ENCODE peak calls at places on chromosomes 1 and 21, in seven cellular contexts. A, G, F, H, L, X and P are unnamed samples.

GRCh38 chr21:25670726-25671125 is 31.7 kb downstream of the JAM2 start:
- DNase-seq in A (peak; percentile 30), G (no peak), F (no peak), H (no peak), L (no peak), X (no peak), P (no peak)

GRCh38 chr1:164767257-164768044 is 208.5 kb downstream of the PBX1 start:
- DNase-seq in A (peak; percentile 98), G (no peak), F (no peak), H (peak; percentile 86), L (no peak), X (no peak), P (no peak)

GRCh38 chr1:201825245-201825644 is 3.7 kb upstream of the IPO9 start:
- DNase-seq in A (no peak), G (no peak), F (no peak), H (no peak), L (no peak), X (no peak), P (no peak)

GRCh38 chr1:113783254-113784103 is 24.2 kb upstream of the PHTF1 start:
- DNase-seq in A (peak; percentile 36), G (no peak), F (no peak), H (no peak), L (no peak), X (no peak), P (no peak)

GRCh38 chr1:51320967-51321923 is 9.1 kb downstream of the TTC39A start:
- DNase-seq in A (no peak), G (no peak), F (no peak), H (no peak), L (no peak), X (no peak), P (no peak)

GRCh38 chr1:63569917-63570316 is 23.3 kb upstream of the PGM1 start:
- DNase-seq in A (no peak), G (no peak), F (no peak), H (no peak), L (no peak), X (no peak), P (no peak)

GRCh38 chr21:40054403-40054802 is 187.2 kb downstream of the PCP4 start:
- DNase-seq in A (no peak), G (no peak), F (peak; percentile 94), H (no peak), L (peak; percentile 22), X (peak; percentile 81), P (no peak)

GRCh38 chr1:30678209-30678608 is 45.2 kb downstream of the MATN1 start:
- DNase-seq in A (no peak), G (no peak), F (no peak), H (no peak), L (no peak), X (no peak), P (no peak)

GRCh38 chr1:220918285-220918951 is 39.2 kb downstream of the HLX start:
- DNase-seq in A (no peak), G (no peak), F (no peak), H (no peak), L (no peak), X (no peak), P (no peak)

GRCh38 chr1:244049969-244050834 is 881 bp upstream of the ZBTB18 start:
- DNase-seq in A (no peak), G (peak; percentile 54), F (no peak), H (no peak), L (no peak), X (no peak), P (no peak)

GRCh38 chr21:29360799-29361765 is 62.4 kb downstream of the BACH1 start:
- DNase-seq in A (peak; percentile 40), G (no peak), F (no peak), H (peak; percentile 12), L (no peak), X (no peak), P (no peak)

GRCh38 chr21:32884062-32884461 is 112.5 kb upstream of the PAXBP1 start:
- DNase-seq in A (no peak), G (no peak), F (no peak), H (peak; percentile 10), L (no peak), X (no peak), P (no peak)

GRCh38 chr1:43049487-43049886 is 90.8 kb upstream of the SLC2A1 start:
- DNase-seq in A (peak; percentile 33), G (no peak), F (no peak), H (no peak), L (no peak), X (no peak), P (no peak)

GRCh38 chr1:61092643-61093042 is 10.3 kb downstream of the NFIA start:
- DNase-seq in A (no peak), G (no peak), F (no peak), H (no peak), L (no peak), X (no peak), P (no peak)

GRCh38 chr1:170010443-170010842 is 64.1 kb downstream of the KIFAP3 start:
- DNase-seq in A (peak; percentile 55), G (no peak), F (no peak), H (peak; percentile 54), L (peak; percentile 26), X (no peak), P (no peak)

GRCh38 chr1:5720936-5721335 is 271.3 kb downstream of the NPHP4 start:
- DNase-seq in A (no peak), G (no peak), F (peak; percentile 21), H (no peak), L (no peak), X (no peak), P (no peak)

GRCh38 chr1:198497326-198498220 is 42.9 kb downstream of the ATP6V1G3 start:
- DNase-seq in A (peak; percentile 80), G (no peak), F (no peak), H (no peak), L (no peak), X (no peak), P (no peak)

GRCh38 chr1:107255469-107255868 is 114.6 kb downstream of the NTNG1 start:
- DNase-seq in A (no peak), G (no peak), F (no peak), H (no peak), L (no peak), X (no peak), P (no peak)

DNA sequence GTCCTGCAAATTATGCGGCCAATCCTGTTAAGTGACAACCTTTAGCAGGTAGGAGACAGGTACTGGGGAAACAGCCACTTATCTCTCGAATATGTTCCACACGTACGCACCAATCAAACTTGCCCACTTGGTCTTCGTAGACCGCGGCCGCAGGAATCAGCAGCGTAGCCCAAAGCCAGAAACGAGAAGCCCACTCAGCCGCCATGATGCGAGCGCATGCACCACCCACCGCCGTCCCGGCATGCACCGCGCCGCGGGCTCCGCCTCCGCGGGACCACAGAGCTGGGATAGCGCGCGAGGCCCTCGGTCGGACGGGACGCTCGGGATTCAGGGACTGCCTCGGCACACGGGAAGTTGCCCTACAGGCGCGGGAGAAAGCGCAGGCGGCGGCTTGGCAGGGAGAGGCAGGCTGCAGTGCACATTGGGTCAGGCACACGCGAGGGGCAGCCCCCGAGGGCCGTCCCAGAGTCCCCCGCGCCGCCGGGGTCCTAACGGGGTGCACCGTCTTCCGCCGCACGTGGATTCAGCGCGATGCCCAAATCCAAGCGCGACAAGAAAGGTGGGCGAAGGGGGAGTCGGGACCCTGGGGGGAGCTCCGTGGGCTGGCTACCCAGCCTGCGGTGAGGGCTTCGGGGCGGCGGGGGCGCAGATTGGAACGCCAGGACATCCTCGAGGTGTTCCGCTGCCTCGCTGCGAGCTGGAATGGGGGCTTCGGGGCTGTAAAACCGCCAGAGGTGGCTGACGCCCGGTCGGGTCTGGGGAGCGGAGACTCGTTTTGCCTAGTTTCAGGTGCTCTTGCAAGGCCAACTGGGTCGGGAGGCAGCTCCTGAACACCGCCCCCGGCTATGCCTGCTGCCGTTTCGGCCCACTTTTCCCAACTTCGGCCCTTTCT is at the start of the genes EMC1 and MRTO4:
- DNase-seq in A (peak; percentile 73), G (peak; percentile 92), F (peak; percentile 85), H (peak; percentile 76), L (peak; percentile 88), X (peak; percentile 80), P (peak; percentile 72)
- TF ChIP-seq POLR2A in A (peak; percentile 92), G (no peak), F (no peak), H (peak; percentile 63), L (no peak), X (no peak), P (peak; percentile 58)

DNA sequence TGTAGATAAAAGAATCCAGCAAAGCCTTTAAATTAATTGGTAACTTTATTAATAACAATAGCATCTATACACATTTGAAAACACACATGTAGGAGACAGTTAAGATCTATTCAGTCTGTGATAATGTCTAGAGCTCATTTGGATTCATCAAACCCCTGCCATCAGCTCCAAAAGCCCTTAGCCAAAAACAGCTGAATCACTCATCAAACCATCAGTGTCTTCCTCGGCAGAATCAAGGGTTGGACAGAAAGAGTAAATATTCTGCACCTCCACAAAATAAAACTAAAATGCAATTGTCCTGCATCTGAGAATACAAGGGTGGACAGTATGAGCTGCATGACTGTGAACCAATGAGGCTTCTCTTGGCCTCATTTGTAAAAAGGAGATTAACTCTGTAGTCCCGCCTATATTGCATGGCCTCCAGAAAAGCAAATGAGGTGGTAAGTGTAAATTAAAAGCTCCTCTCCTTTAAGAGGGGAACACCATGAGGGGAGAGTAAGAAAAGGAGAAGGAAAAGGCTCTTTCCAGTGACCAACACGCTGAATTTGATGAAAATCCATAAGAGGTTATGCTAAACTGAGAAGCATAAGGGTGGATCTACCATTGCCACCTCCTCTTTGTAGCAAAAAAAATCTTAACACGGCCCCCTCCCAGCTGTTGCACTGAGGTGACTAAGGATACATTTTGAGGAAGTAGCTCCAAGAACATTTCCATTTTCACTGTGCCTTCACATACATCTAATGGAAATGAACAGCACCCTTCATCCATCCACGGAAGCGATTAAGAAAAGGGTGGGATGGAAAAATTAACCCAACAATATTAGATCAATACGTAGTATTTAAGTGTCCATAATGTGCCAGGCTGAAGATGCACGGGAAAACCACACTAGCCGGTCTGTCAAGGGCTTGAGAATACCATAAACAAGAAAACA is 14.7 kb upstream of the BOLA1 start:
- DNase-seq in A (peak; percentile 30), G (no peak), F (no peak), H (peak; percentile 55), L (no peak), X (no peak), P (no peak)
- TF ChIP-seq POLR2A in A (no peak), G (no peak), F (no peak), H (no peak), L (no peak), X (no peak), P (no peak)

GRCh38 chr1:156409424-156409823 is 40.4 kb downstream of the RHBG start:
- DNase-seq in A (no peak), G (no peak), F (no peak), H (no peak), L (no peak), X (no peak), P (no peak)

GRCh38 chr1:156407344-156407743 is 38.3 kb downstream of the RHBG start:
- DNase-seq in A (no peak), G (no peak), F (no peak), H (no peak), L (no peak), X (no peak), P (no peak)

GRCh38 chr1:156407760-156408159 is 38.7 kb downstream of the RHBG start:
- DNase-seq in A (no peak), G (no peak), F (no peak), H (no peak), L (no peak), X (no peak), P (no peak)

GRCh38 chr1:156402621-156403020 is 33.6 kb downstream of the RHBG start:
- DNase-seq in A (no peak), G (no peak), F (no peak), H (no peak), L (no peak), X (no peak), P (no peak)

GRCh38 chr1:156406229-156406628 is 37.2 kb downstream of the RHBG start:
- DNase-seq in A (no peak), G (no peak), F (no peak), H (no peak), L (no peak), X (no peak), P (no peak)
- TF ChIP-seq POLR2A in A (no peak), G (no peak), F (no peak), H (no peak), L (no peak), X (no peak), P (no peak)

GRCh38 chr1:143611159-143611558 is 360.6 kb downstream of the FAM72C start:
- DNase-seq in A (peak; percentile 1), G (no peak), F (no peak), H (peak; percentile 11), L (no peak), X (no peak), P (no peak)
- TF ChIP-seq POLR2A in A (no peak), G (no peak), F (no peak), H (no peak), L (no peak), X (no peak), P (no peak)